ENCODE peak calls at places on chromosomes 6 and 20, in four cellular contexts. One of them, this sample, is unnamed.

GRCh38 chr6:166565084-166565651 is 21.3 kb downstream of the RAMACL start:
- DNase-seq in bronchial epithelial cell: no peak
- DNase-seq in lung: no peak
- DNase-seq in GM12865: no peak
- DNase-seq in this sample: no peak

GRCh38 chr20:44111712-44112335 is 75.2 kb downstream of the JPH2 start:
- DNase-seq in lung: no peak
- DNase-seq in GM12865: no peak
- DNase-seq in bronchial epithelial cell: peak
- DNase-seq in this sample: no peak

GRCh38 chr6:170094686-170095272 is 196.1 kb downstream of the DLL1 start:
- DNase-seq in GM12865: no peak
- DNase-seq in bronchial epithelial cell: no peak
- DNase-seq in lung: no peak
- DNase-seq in this sample: peak

GRCh38 chr6:131694832-131695426 is 6.3 kb downstream of the OR2A4 start:
- DNase-seq in bronchial epithelial cell: peak
- DNase-seq in GM12865: peak
- DNase-seq in lung: peak
- DNase-seq in this sample: peak

GRCh38 chr20:50709574-50709973 is 18.2 kb upstream of the RIPOR3 start:
- DNase-seq in GM12865: no peak
- DNase-seq in bronchial epithelial cell: no peak
- DNase-seq in lung: no peak
- DNase-seq in this sample: no peak

GRCh38 chr6:3871939-3872338 is 22.8 kb downstream of the FAM50B start:
- DNase-seq in bronchial epithelial cell: no peak
- DNase-seq in lung: no peak
- DNase-seq in GM12865: no peak
- DNase-seq in this sample: no peak

GRCh38 chr6:83071023-83071422 is 3.6 kb downstream of the DOP1A start:
- DNase-seq in bronchial epithelial cell: peak
- DNase-seq in lung: no peak
- DNase-seq in GM12865: peak
- DNase-seq in this sample: no peak

GRCh38 chr20:21361266-21361665 is 36.1 kb downstream of the NKX2-4 start:
- DNase-seq in bronchial epithelial cell: peak
- DNase-seq in GM12865: no peak
- DNase-seq in lung: no peak
- DNase-seq in this sample: no peak

GRCh38 chr20:21174425-21175239 is 48.8 kb downstream of the KIZ start:
- DNase-seq in GM12865: no peak
- DNase-seq in lung: no peak
- DNase-seq in bronchial epithelial cell: no peak
- DNase-seq in this sample: no peak

GRCh38 chr6:43725643-43726580 is 38.3 kb upstream of the MRPS18A start:
- DNase-seq in lung: no peak
- DNase-seq in bronchial epithelial cell: no peak
- DNase-seq in GM12865: no peak
- DNase-seq in this sample: no peak

GRCh38 chr6:155313602-155314091 is 637 bp downstream of the TFB1M start:
- DNase-seq in GM12865: peak
- DNase-seq in bronchial epithelial cell: peak
- DNase-seq in lung: no peak
- DNase-seq in this sample: no peak

GRCh38 chr6:116059713-116060571 is 749 bp downstream of the FRK start:
- DNase-seq in lung: peak
- DNase-seq in bronchial epithelial cell: peak
- DNase-seq in GM12865: peak
- DNase-seq in this sample: no peak

GRCh38 chr6:112639436-112639835 is 292.3 kb downstream of the RFPL4B start:
- DNase-seq in GM12865: no peak
- DNase-seq in bronchial epithelial cell: no peak
- DNase-seq in lung: no peak
- DNase-seq in this sample: no peak

DNA sequence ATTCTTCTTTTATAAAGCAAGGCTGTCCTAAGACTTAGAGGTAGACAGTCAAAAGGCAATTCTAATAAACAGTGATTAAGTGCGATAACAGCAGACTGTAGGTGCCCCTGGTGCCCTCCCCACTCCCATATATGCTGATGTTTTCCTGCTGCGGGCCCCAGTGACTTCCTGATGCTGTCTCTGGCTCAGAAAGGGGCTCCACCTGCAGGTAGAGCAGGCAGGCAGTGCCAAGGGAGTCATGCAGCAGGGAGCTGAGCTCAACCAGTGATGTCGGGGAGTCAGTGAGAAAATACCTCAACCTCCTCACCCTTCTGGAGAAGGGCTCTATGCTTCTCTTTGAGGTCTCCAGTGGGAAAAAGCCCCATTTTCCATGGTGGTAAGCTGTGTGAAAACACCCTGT is 126.7 kb upstream of the SSTR4 start:
- DNase-seq in GM12865: no peak
- DNase-seq in bronchial epithelial cell: no peak
- DNase-seq in lung: no peak
- DNase-seq in this sample: no peak
- TF ChIP-seq CTCF in GM12865: no peak
- TF ChIP-seq CTCF in bronchial epithelial cell: no peak
- TF ChIP-seq CTCF in lung: no peak
- TF ChIP-seq CTCF in this sample: no peak

GRCh38 chr6:963456-963855 is 270.5 kb upstream of the EXOC2 start:
- DNase-seq in GM12865: no peak
- DNase-seq in lung: no peak
- DNase-seq in bronchial epithelial cell: no peak
- DNase-seq in this sample: no peak

GRCh38 chr6:967666-968065 is 274.7 kb upstream of the EXOC2 start:
- DNase-seq in GM12865: no peak
- DNase-seq in lung: no peak
- DNase-seq in bronchial epithelial cell: no peak
- DNase-seq in this sample: no peak

GRCh38 chr6:971981-972640 is 279.2 kb upstream of the EXOC2 start:
- DNase-seq in GM12865: no peak
- DNase-seq in bronchial epithelial cell: peak
- DNase-seq in lung: no peak
- DNase-seq in this sample: no peak

DNA sequence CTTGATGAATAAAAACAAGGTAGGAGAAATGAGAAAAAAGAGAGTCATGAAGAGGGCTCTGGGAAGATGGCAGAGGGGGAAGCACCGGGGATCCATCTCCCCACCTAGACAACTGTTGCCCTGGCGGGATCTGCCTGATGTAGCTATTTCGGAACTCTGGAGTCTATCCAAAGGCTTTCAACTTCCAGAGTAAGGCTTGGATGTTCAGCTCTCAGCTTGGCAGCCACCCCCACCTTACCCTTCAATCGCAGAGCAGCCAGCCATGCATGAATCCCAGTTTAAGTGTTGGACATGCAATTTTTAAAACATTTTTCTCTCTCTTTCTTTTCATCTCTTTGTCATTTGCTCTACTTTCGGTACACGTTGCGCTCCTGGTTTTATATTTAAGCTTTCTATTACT is 275.9 kb upstream of the EXOC2 start:
- DNase-seq in bronchial epithelial cell: no peak
- DNase-seq in GM12865: no peak
- DNase-seq in lung: no peak
- DNase-seq in this sample: no peak
- TF ChIP-seq CTCF in bronchial epithelial cell: no peak
- TF ChIP-seq CTCF in GM12865: no peak
- TF ChIP-seq CTCF in lung: no peak
- TF ChIP-seq CTCF in this sample: no peak

GRCh38 chr6:6712258-6712978 is 123.9 kb downstream of the LY86 start:
- DNase-seq in GM12865: peak
- DNase-seq in bronchial epithelial cell: peak
- DNase-seq in lung: no peak
- DNase-seq in this sample: no peak
- TF ChIP-seq CTCF in GM12865: no peak
- TF ChIP-seq CTCF in bronchial epithelial cell: peak
- TF ChIP-seq CTCF in lung: no peak
- TF ChIP-seq CTCF in this sample: no peak

DNA sequence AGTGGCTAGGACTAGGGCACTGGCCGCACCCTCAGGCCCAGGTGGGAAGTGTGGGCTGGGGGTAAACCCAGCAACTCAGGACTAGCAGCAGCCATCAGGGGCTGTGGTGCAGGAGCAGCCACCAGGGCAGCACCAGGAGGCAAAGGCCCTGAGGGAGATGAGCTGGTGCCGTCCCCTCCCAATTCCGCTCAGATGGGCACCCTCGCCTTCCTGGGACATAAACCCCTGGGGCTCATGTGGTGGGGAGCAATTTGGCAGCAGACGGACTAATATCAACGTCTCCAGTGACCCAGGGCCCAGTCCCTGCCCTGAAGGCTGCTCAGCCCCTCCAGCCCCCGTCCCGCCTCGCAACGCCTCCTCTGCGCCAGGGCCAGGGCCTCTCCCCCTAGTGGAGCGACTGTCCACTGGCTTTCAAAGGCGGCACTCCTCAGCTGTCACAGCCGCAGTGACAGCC is 349.7 kb downstream of the ZFAND3 start:
- DNase-seq in lung: no peak
- DNase-seq in bronchial epithelial cell: no peak
- DNase-seq in GM12865: no peak
- DNase-seq in this sample: no peak
- TF ChIP-seq CTCF in lung: no peak
- TF ChIP-seq CTCF in bronchial epithelial cell: no peak
- TF ChIP-seq CTCF in GM12865: no peak
- TF ChIP-seq CTCF in this sample: no peak

GRCh38 chr6:152232494-152233151 is 404.5 kb downstream of the SYNE1 start:
- DNase-seq in lung: no peak
- DNase-seq in bronchial epithelial cell: no peak
- DNase-seq in GM12865: no peak
- DNase-seq in this sample: no peak
- TF ChIP-seq CTCF in lung: no peak
- TF ChIP-seq CTCF in bronchial epithelial cell: no peak
- TF ChIP-seq CTCF in GM12865: no peak
- TF ChIP-seq CTCF in this sample: no peak

DNA sequence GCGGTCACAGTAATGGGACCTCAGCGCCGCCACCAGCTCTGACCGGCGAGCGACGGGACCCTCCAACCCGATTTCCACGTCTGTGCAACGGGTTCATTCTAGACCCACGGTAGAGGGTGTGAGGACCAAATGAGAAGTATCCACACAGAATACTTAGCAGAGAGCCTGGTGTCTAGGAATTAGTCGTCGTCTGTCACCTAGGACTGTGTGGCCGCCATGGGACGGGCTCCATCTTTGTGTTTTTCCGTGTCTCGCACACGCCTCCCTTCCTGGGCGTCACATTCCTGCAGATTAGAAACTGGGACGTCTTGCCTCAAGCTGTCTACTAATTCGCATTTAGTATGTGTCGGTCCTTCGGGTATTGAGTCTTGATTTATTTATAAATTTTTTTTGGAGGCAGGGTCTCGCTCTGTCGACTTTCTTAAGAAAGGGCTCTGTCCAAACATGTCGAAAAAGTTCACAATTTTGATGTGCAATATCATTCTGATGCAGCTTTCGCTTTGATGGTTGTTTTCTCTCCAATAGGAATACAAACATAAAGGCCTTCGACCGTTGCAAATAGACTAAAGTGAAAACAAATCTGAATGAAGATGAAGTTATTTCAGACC is 562 bp downstream of the MGME1 start:
- DNase-seq in lung: no peak
- DNase-seq in bronchial epithelial cell: peak
- DNase-seq in GM12865: peak
- DNase-seq in this sample: no peak
- TF ChIP-seq CTCF in lung: no peak
- TF ChIP-seq CTCF in bronchial epithelial cell: no peak
- TF ChIP-seq CTCF in GM12865: no peak
- TF ChIP-seq CTCF in this sample: no peak

DNA sequence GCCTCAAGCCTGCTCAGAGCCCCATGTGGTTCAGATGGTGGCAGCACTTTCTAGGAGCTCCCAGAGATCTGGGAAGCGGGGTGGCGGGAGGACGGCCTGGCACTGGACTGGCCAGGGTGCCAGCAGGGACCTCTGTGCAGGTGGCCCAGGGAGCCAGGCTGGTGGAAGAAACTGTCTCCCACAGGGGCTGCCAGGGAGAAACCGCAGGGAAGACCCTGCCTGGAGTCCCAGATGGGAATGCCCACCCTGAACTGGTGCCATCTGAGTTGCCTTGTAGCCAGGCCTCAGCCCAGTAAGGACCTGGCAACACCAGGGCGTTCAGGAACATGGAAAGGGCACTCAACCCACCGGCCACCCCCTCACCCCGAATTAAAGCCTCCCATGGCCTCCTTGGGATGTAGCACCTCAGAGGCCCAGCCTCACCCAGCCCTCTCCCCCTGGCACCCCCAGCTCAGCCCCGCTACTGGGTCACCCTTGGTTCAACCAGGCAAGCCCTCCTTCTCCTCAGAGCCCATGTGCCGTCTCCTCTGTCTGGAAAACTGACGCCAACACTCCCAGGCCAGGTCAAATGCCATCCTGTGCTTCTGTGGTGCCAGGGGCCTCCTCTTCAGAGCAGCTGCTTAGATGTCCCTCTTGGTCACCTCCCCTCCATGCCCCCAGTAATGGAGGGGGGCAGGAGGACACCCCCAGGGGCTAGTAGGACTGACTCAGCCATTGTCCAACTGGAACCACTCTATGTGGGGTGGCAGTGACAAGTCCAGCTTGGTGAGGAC is 5.9 kb upstream of the C20orf144 start:
- DNase-seq in lung: no peak
- DNase-seq in bronchial epithelial cell: no peak
- DNase-seq in GM12865: no peak
- DNase-seq in this sample: no peak
- TF ChIP-seq CTCF in lung: no peak
- TF ChIP-seq CTCF in bronchial epithelial cell: no peak
- TF ChIP-seq CTCF in GM12865: no peak
- TF ChIP-seq CTCF in this sample: no peak

GRCh38 chr6:161228911-161229591 is 44.8 kb downstream of the AGPAT4 start:
- DNase-seq in GM12865: peak
- DNase-seq in lung: no peak
- DNase-seq in bronchial epithelial cell: peak
- DNase-seq in this sample: no peak
- TF ChIP-seq CTCF in GM12865: no peak
- TF ChIP-seq CTCF in lung: no peak
- TF ChIP-seq CTCF in bronchial epithelial cell: no peak
- TF ChIP-seq CTCF in this sample: no peak